ENCODE peak calls at places on chromosomes 7 and 10, in four cellular contexts. One of them, this sample, is unnamed.

GRCh38 chr10:48452879-48453412 is 146.5 kb downstream of the MAPK8 start:
- DNase-seq in IMR-90: no peak
- DNase-seq in adrenal gland: no peak
- DNase-seq in left lung: no peak
- DNase-seq in this sample: no peak

GRCh38 chr7:100882769-100883526 is 6.6 kb downstream of the UFSP1 start:
- DNase-seq in IMR-90: no peak
- DNase-seq in adrenal gland: no peak
- DNase-seq in left lung: no peak
- DNase-seq in this sample: no peak

GRCh38 chr10:132396495-132397035 is 435 bp upstream of the PWWP2B start:
- DNase-seq in IMR-90: peak; percentile 31
- DNase-seq in adrenal gland: peak; percentile 74
- DNase-seq in left lung: no peak
- DNase-seq in this sample: peak; percentile 86

GRCh38 chr7:5361446-5362155 is 62.0 kb downstream of the TNRC18 start:
- DNase-seq in IMR-90: no peak
- DNase-seq in adrenal gland: no peak
- DNase-seq in left lung: no peak
- DNase-seq in this sample: no peak

GRCh38 chr10:33129181-33129928 is 171.3 kb upstream of the ITGB1 start:
- DNase-seq in IMR-90: peak; percentile 95
- DNase-seq in adrenal gland: peak; percentile 31
- DNase-seq in left lung: peak; percentile 55
- DNase-seq in this sample: no peak

GRCh38 chr7:138625849-138626230 is 75.3 kb downstream of the SVOPL start:
- DNase-seq in IMR-90: no peak
- DNase-seq in adrenal gland: no peak
- DNase-seq in left lung: no peak
- DNase-seq in this sample: no peak

GRCh38 chr10:3071405-3072198 is 4.3 kb downstream of the PFKP start:
- DNase-seq in IMR-90: peak; percentile 96
- DNase-seq in adrenal gland: no peak
- DNase-seq in left lung: no peak
- DNase-seq in this sample: no peak

GRCh38 chr10:44648691-44649090 is 262.4 kb upstream of the TMEM72 start:
- DNase-seq in IMR-90: no peak
- DNase-seq in adrenal gland: no peak
- DNase-seq in left lung: no peak
- DNase-seq in this sample: no peak

GRCh38 chr10:102419561-102420442 is 834 bp upstream of the FBXL15 start:
- DNase-seq in IMR-90: no peak
- DNase-seq in adrenal gland: peak; percentile 64
- DNase-seq in left lung: no peak
- DNase-seq in this sample: no peak

GRCh38 chr10:126663880-126664279 is 6.6 kb downstream of the C10orf90 start:
- DNase-seq in IMR-90: peak; percentile 0
- DNase-seq in adrenal gland: no peak
- DNase-seq in left lung: no peak
- DNase-seq in this sample: no peak

GRCh38 chr7:114901771-114902170 is 20.1 kb upstream of the MDFIC start:
- DNase-seq in IMR-90: peak; percentile 26
- DNase-seq in adrenal gland: no peak
- DNase-seq in left lung: no peak
- DNase-seq in this sample: no peak

GRCh38 chr10:132630666-132631347 is 93.2 kb downstream of the INPP5A start:
- DNase-seq in IMR-90: no peak
- DNase-seq in adrenal gland: peak; percentile 53
- DNase-seq in left lung: peak; percentile 62
- DNase-seq in this sample: peak; percentile 51

GRCh38 chr7:82699773-82700186 is 256.2 kb upstream of the CACNA2D1 start:
- DNase-seq in IMR-90: peak; percentile 54
- DNase-seq in adrenal gland: no peak
- DNase-seq in left lung: no peak
- DNase-seq in this sample: no peak

GRCh38 chr7:46774515-46774914 is 807.4 kb downstream of the TNS3 start:
- DNase-seq in IMR-90: no peak
- DNase-seq in adrenal gland: no peak
- DNase-seq in left lung: no peak
- DNase-seq in this sample: no peak

GRCh38 chr7:129829677-129830631 is 122.8 kb downstream of the UBE2H start:
- DNase-seq in IMR-90: peak; percentile 81
- DNase-seq in adrenal gland: peak; percentile 87
- DNase-seq in left lung: peak; percentile 62
- DNase-seq in this sample: peak; percentile 58

GRCh38 chr10:36188461-36188860 is 546.4 kb upstream of the FZD8 start:
- DNase-seq in IMR-90: no peak
- DNase-seq in adrenal gland: no peak
- DNase-seq in left lung: no peak
- DNase-seq in this sample: no peak

GRCh38 chr7:96686305-96686704 is 23.3 kb downstream of the SEM1 start:
- DNase-seq in IMR-90: no peak
- DNase-seq in adrenal gland: no peak
- DNase-seq in left lung: no peak
- DNase-seq in this sample: no peak

GRCh38 chr10:100888957-100889356 is 23.8 kb upstream of the SLF2 start:
- DNase-seq in IMR-90: no peak
- DNase-seq in adrenal gland: no peak
- DNase-seq in left lung: no peak
- DNase-seq in this sample: no peak

GRCh38 chr7:6237002-6237401 is 35.4 kb downstream of the CYTH3 start:
- DNase-seq in IMR-90: no peak
- DNase-seq in adrenal gland: no peak
- DNase-seq in left lung: no peak
- DNase-seq in this sample: no peak

GRCh38 chr7:37275086-37275485 is 173.6 kb downstream of the ELMO1 start:
- DNase-seq in IMR-90: no peak
- DNase-seq in adrenal gland: no peak
- DNase-seq in left lung: no peak
- DNase-seq in this sample: no peak

GRCh38 chr7:154928136-154929005 is 74.6 kb downstream of the PAXIP1 start:
- DNase-seq in IMR-90: peak; percentile 93
- DNase-seq in adrenal gland: peak; percentile 51
- DNase-seq in left lung: no peak
- DNase-seq in this sample: no peak

GRCh38 chr7:116588641-116589594 is 64.1 kb downstream of the CAV1 start:
- DNase-seq in IMR-90: peak; percentile 81
- DNase-seq in adrenal gland: no peak
- DNase-seq in left lung: no peak
- DNase-seq in this sample: no peak
- H3K27ac ChIP-seq in IMR-90: peak overlapping the region; percentile 80
- H3K27ac ChIP-seq in adrenal gland: no peak overlapping the region
- H3K27ac ChIP-seq in left lung: peak overlapping the region; percentile 16
- H3K27ac ChIP-seq in this sample: peak overlapping the region; percentile 25

GRCh38 chr7:7773334-7774308 is 55.2 kb upstream of the RPA3 start:
- DNase-seq in IMR-90: no peak
- DNase-seq in adrenal gland: no peak
- DNase-seq in left lung: no peak
- DNase-seq in this sample: no peak
- H3K4me3 ChIP-seq in IMR-90: no peak overlapping the region
- H3K4me3 ChIP-seq in adrenal gland: no peak overlapping the region
- H3K4me3 ChIP-seq in left lung: no peak overlapping the region
- H3K4me3 ChIP-seq in this sample: no peak overlapping the region

DNA sequence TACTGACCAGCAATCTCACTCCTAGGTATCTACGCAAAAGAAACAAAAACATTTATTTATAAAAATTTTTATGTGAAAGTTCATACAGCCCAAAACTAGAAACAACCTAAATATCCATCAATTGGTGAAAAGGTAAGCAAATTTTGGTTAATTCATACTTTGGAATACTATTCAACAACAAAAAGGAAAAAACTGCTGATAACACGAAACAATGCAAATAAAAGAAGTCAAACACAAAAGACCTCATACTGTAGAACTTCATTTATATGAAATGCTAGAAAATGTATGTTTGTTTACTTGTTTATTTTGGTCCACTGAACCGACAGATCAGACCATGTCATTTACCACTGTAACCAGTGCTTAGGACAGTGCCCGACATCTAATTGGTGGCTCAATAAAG is 60.3 kb downstream of the USP6NL start:
- DNase-seq in IMR-90: no peak
- DNase-seq in adrenal gland: no peak
- DNase-seq in left lung: no peak
- DNase-seq in this sample: no peak
- H3K27ac ChIP-seq in IMR-90: no peak overlapping the region
- H3K27ac ChIP-seq in adrenal gland: no peak overlapping the region
- H3K27ac ChIP-seq in left lung: no peak overlapping the region
- H3K27ac ChIP-seq in this sample: no peak overlapping the region

GRCh38 chr10:93542358-93542791 is 24.1 kb upstream of the FFAR4 start:
- DNase-seq in IMR-90: peak; percentile 9
- DNase-seq in adrenal gland: peak; percentile 41
- DNase-seq in left lung: no peak
- DNase-seq in this sample: no peak
- H3K4me3 ChIP-seq in IMR-90: peak overlapping the region; percentile 14
- H3K4me3 ChIP-seq in adrenal gland: no peak overlapping the region
- H3K4me3 ChIP-seq in left lung: no peak overlapping the region
- H3K4me3 ChIP-seq in this sample: peak overlapping the region; percentile 12